ENCODE peak calls at places on chromosomes 4 and X, in five cellular contexts. R is SK-N-SH, E is IMR-90, Q is A549, K is GM12878. G is an unnamed sample.

GRCh38 chr4:65482410-65482809 is 187.9 kb downstream of the EPHA5 start:
- DNase-seq in Q (peak; percentile 1), K (no peak), E (no peak), R (no peak), G (no peak)

GRCh38 chr4:156615066-156615514 is 356.5 kb downstream of the PDGFC start:
- DNase-seq in E (peak; percentile 92), K (no peak), R (no peak), Q (no peak), G (no peak)

GRCh38 chr4:140130677-140131076 is 23.3 kb downstream of the MAML3 start:
- DNase-seq in Q (peak; percentile 76), K (no peak), R (no peak), E (peak; percentile 83), G (no peak)

GRCh38 chr4:112726041-112726440 is 89.1 kb downstream of the LARP7 start:
- DNase-seq in Q (no peak), R (no peak), K (no peak), E (no peak), G (no peak)

GRCh38 chr4:110418641-110419040 is 57.3 kb upstream of the ENPEP start:
- DNase-seq in E (no peak), K (no peak), Q (no peak), R (no peak), G (peak; percentile 69)

GRCh38 chr4:52862605-52863236 is 604 bp downstream of the RASL11B start:
- DNase-seq in R (peak; percentile 50), Q (no peak), K (no peak), E (no peak), G (peak; percentile 24)

GRCh38 chr4:116632269-116632668 is 453.1 kb downstream of the TRAM1L1 start:
- DNase-seq in K (no peak), E (no peak), R (no peak), Q (no peak), G (no peak)

GRCh38 chr4:89586864-89587263 is 250.1 kb downstream of the SNCA start:
- DNase-seq in E (peak; percentile 20), K (no peak), Q (peak; percentile 1), R (no peak), G (no peak)

DNA sequence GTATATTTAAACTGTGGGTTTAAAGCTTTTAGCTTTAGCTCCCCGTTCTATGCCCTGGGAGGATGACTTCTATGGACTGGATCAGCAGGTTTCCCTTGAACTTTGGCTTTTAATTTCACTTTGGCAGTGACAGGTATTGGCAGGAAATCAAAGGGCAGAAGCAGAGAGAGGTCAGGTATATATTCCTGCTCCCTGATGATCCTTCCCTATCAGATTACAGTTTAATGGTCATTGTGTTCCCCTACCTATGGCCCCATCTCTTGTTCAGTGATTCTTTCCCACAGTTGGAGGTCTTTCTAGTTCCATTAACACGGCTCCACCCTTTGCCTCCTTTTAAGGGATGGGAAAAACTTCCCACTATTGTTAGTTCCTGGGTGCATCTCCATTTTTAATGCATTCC is 107.8 kb upstream of the TMEM47 start:
- DNase-seq in E (no peak), K (no peak), R (no peak), Q (no peak), G (no peak)
- TF ChIP-seq RCOR1 in E (no peak), K (no peak), R (no peak), Q (no peak), G (no peak)

GRCh38 chrX:120315776-120316175 is 4.5 kb upstream of the TMEM255A start:
- DNase-seq in E (no peak), R (no peak), K (no peak), Q (no peak), G (no peak)

GRCh38 chrX:120310861-120311631 is at the start of gene TMEM255A:
- DNase-seq in E (no peak), Q (peak; percentile 15), R (peak; percentile 47), K (no peak), G (no peak)

GRCh38 chrX:120311632-120312000 is 355 bp upstream of the TMEM255A start:
- DNase-seq in R (no peak), K (no peak), E (no peak), Q (no peak), G (no peak)

DNA sequence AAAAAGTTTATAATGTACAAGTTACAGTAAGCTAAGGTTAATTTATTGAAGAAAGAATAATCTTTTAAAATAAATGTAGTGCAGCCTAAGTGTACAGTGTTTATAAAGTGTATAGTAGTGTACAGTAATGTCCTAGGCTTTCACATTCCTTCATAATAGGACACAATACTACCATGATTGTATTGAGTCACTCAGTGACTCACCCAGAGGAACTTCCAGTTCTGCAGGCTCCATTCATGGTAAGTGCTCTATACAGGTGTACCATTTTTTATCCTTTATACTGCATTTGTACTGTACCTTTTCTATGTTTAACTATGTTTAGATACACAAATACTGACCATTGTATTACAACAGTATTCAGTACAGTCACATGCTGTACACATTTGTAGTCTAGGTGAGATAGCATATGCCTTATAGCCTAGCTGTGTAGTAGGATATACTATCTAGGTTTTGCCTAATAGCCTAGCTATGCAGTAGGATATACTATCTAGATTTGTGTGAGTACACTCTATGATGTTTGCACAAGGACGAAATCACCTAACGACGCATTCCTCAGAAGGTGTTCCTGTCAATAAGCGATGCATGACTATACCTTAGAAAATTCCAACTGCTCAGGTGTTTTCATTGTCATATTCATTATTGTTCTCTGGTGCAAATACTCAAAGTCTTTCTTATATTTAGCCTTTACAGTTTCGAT is 5.5 kb upstream of the TMEM255A start:
- DNase-seq in K (no peak), Q (no peak), E (peak; percentile 29), R (no peak), G (no peak)
- TF ChIP-seq RCOR1 in K (no peak), Q (no peak), E (no peak), R (no peak), G (no peak)

DNA sequence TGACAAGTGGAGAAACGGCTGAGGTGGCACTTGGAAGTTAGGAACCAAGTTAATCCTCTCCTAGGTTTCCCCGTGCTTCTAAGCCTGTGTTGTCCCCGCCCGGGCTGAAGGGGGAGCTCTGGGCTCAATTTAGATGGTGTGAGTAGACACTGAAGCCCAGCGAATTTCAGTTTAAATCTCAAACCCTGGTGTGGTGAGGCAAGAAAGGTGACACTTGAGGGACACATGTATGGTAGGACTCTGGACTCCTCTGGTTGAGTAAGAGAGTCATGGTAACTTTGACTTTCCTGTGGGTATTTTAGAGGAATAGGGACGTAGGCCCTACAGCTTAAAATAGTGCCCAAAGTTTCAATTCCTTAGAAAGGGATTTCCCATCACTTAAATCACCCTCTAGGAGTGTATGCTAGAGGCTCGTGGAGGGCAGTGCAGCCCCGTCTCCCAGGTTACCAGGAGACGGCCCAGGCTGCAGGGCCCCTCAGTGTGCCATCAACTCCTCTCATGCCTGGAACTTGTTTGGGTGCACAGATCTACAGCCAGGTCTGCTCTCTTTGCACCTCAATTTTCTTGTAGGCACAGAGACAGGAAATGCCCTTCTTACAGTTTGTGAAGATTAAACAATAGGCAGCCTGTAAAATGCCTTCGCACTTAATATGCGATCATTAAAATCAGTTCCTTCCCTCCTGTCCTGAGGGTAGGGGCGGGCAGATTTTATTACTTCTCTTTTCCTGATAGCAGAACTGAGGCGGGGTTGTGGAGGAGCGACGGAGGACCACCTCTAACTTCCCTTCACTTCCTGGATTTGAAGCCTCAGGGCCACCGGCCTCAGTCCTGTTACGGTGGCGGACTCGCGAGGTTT is 23.9 kb downstream of the HAND2 start:
- DNase-seq in K (peak; percentile 41), E (peak; percentile 45), Q (peak; percentile 45), R (peak; percentile 77), G (peak; percentile 67)
- TF ChIP-seq RCOR1 in K (no peak), E (no peak), Q (no peak), R (no peak), G (no peak)

GRCh38 chr4:113979157-113979972 is at the start of gene ARSJ:
- DNase-seq in E (peak; percentile 88), Q (peak; percentile 58), R (peak; percentile 76), K (no peak), G (no peak)
- TF ChIP-seq RCOR1 in E (no peak), Q (no peak), R (no peak), K (no peak), G (no peak)

G was measured in K562.